ENCODE peak calls at places on chromosomes 5 and 9, in seven cellular contexts. One of them, this sample, is unnamed.

GRCh38 chr9:120692901-120693573 is 21.2 kb downstream of the MEGF9 start:
- DNase-seq in SK-N-SH: no peak
- DNase-seq in SJCRH30: no peak
- DNase-seq in mammary epithelial cell: no peak
- DNase-seq in Caco-2: no peak
- DNase-seq in heart left ventricle: no peak
- DNase-seq in CD8-positive, alpha-beta memory T cell: no peak
- DNase-seq in this sample: no peak

GRCh38 chr9:27632254-27632653 is 59.0 kb upstream of the C9orf72 start:
- DNase-seq in SK-N-SH: no peak
- DNase-seq in SJCRH30: no peak
- DNase-seq in mammary epithelial cell: peak; percentile 91
- DNase-seq in Caco-2: no peak
- DNase-seq in heart left ventricle: no peak
- DNase-seq in CD8-positive, alpha-beta memory T cell: no peak
- DNase-seq in this sample: no peak

GRCh38 chr5:9710069-9710468 is 79.9 kb upstream of the TAS2R1 start:
- DNase-seq in SK-N-SH: no peak
- DNase-seq in SJCRH30: no peak
- DNase-seq in mammary epithelial cell: no peak
- DNase-seq in Caco-2: no peak
- DNase-seq in heart left ventricle: no peak
- DNase-seq in CD8-positive, alpha-beta memory T cell: no peak
- DNase-seq in this sample: no peak

GRCh38 chr5:91998774-91999173 is 615.7 kb upstream of the ARRDC3 start:
- DNase-seq in SK-N-SH: no peak
- DNase-seq in SJCRH30: no peak
- DNase-seq in mammary epithelial cell: no peak
- DNase-seq in Caco-2: no peak
- DNase-seq in heart left ventricle: no peak
- DNase-seq in CD8-positive, alpha-beta memory T cell: no peak
- DNase-seq in this sample: no peak

GRCh38 chr9:78118742-78119473 is 87.3 kb upstream of the GNAQ start:
- DNase-seq in SK-N-SH: no peak
- DNase-seq in SJCRH30: no peak
- DNase-seq in mammary epithelial cell: peak; percentile 98
- DNase-seq in Caco-2: no peak
- DNase-seq in heart left ventricle: no peak
- DNase-seq in CD8-positive, alpha-beta memory T cell: peak; percentile 34
- DNase-seq in this sample: peak; percentile 91

GRCh38 chr5:90982576-90982975 is 400.5 kb downstream of the ARRDC3 start:
- DNase-seq in SK-N-SH: peak; percentile 46
- DNase-seq in SJCRH30: peak; percentile 52
- DNase-seq in mammary epithelial cell: no peak
- DNase-seq in Caco-2: no peak
- DNase-seq in heart left ventricle: no peak
- DNase-seq in CD8-positive, alpha-beta memory T cell: no peak
- DNase-seq in this sample: peak; percentile 1

GRCh38 chr5:136703706-136704105 is 338.4 kb upstream of the TRPC7 start:
- DNase-seq in SK-N-SH: no peak
- DNase-seq in SJCRH30: no peak
- DNase-seq in mammary epithelial cell: no peak
- DNase-seq in Caco-2: no peak
- DNase-seq in heart left ventricle: no peak
- DNase-seq in CD8-positive, alpha-beta memory T cell: no peak
- DNase-seq in this sample: no peak

GRCh38 chr5:115770466-115770865 is 46.0 kb downstream of the CDO1 start:
- DNase-seq in SK-N-SH: no peak
- DNase-seq in SJCRH30: no peak
- DNase-seq in mammary epithelial cell: no peak
- DNase-seq in Caco-2: no peak
- DNase-seq in heart left ventricle: no peak
- DNase-seq in CD8-positive, alpha-beta memory T cell: no peak
- DNase-seq in this sample: no peak

GRCh38 chr9:81611664-81612063 is 77.7 kb downstream of the TLE1 start:
- DNase-seq in SK-N-SH: no peak
- DNase-seq in SJCRH30: no peak
- DNase-seq in mammary epithelial cell: no peak
- DNase-seq in Caco-2: no peak
- DNase-seq in heart left ventricle: no peak
- DNase-seq in CD8-positive, alpha-beta memory T cell: no peak
- DNase-seq in this sample: no peak

GRCh38 chr5:111511174-111512025 is 935 bp downstream of the STARD4 start:
- DNase-seq in SK-N-SH: no peak
- DNase-seq in SJCRH30: no peak
- DNase-seq in mammary epithelial cell: peak; percentile 24
- DNase-seq in Caco-2: no peak
- DNase-seq in heart left ventricle: no peak
- DNase-seq in CD8-positive, alpha-beta memory T cell: no peak
- DNase-seq in this sample: no peak

GRCh38 chr9:91771864-91772263 is 178.2 kb downstream of the ROR2 start:
- DNase-seq in SK-N-SH: no peak
- DNase-seq in SJCRH30: no peak
- DNase-seq in mammary epithelial cell: no peak
- DNase-seq in Caco-2: no peak
- DNase-seq in heart left ventricle: no peak
- DNase-seq in CD8-positive, alpha-beta memory T cell: no peak
- DNase-seq in this sample: no peak

DNA sequence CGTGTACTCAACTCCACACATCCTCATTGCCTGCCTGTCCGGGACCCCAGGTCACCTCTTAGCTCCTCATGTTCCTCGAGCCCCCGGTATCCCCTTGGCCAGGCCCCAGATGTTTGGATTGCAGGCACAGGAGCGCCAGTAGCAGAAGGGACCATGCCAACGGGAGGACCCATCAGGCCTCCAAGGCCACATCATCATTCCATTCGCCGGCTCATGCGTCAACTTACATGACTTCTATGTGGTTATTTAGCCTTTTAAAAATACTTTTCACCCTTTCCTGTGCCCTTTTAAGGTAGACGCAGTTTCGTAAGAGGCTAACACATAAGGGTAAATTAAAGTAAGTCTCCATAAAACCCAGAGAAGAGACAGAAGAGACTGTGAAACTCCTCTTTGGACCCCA is 237.5 kb upstream of the DAPK1 start:
- DNase-seq in SK-N-SH: no peak
- DNase-seq in SJCRH30: no peak
- DNase-seq in mammary epithelial cell: no peak
- DNase-seq in Caco-2: no peak
- DNase-seq in heart left ventricle: no peak
- DNase-seq in CD8-positive, alpha-beta memory T cell: no peak
- DNase-seq in this sample: no peak
- H3K4me3 ChIP-seq in SK-N-SH: no peak overlapping the region
- H3K4me3 ChIP-seq in SJCRH30: peak overlapping the region; percentile 26
- H3K4me3 ChIP-seq in mammary epithelial cell: no peak overlapping the region
- H3K4me3 ChIP-seq in Caco-2: no peak overlapping the region
- H3K4me3 ChIP-seq in heart left ventricle: no peak overlapping the region
- H3K4me3 ChIP-seq in CD8-positive, alpha-beta memory T cell: no peak overlapping the region
- H3K4me3 ChIP-seq in this sample: no peak overlapping the region

DNA sequence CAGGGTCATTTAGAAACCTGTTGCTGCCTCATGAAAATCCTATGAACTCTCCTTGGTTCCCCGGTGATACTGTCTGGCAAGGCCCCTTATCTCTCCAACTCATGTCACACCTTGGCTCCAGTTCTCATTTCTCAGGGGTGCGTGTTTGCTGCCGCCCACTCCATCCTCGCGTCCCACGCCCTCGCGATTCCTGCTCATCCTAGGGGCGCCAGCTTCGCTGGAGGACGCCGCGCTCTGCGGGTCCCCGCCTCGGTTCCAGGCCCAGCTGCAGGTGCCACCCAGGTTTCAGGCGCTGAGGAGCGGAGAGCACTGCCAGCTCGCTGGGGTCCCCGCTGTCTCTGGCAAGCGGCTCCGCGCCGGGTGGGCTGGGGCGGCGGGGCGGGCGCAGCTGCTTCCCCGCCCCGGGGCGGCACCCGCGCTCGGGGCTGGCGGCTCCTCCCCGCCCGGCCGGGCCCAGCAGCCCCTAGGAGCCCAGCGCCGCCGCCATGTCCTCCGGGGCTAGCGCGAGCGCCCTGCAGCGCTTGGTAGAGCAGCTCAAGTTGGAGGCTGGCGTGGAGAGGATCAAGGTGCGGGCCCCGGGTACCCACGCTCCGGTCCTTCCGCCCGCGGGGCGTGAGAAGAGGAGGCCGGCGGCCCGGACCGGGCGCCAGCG is at the start of gene GNG10:
- DNase-seq in SK-N-SH: peak; percentile 97
- DNase-seq in SJCRH30: peak; percentile 72
- DNase-seq in mammary epithelial cell: peak; percentile 51
- DNase-seq in Caco-2: peak; percentile 50
- DNase-seq in heart left ventricle: peak; percentile 87
- DNase-seq in CD8-positive, alpha-beta memory T cell: peak; percentile 74
- DNase-seq in this sample: no peak
- H3K4me3 ChIP-seq in SK-N-SH: peak within 1 kb of the TSS; percentile 89
- H3K4me3 ChIP-seq in SJCRH30: peak within 1 kb of the TSS; percentile 88
- H3K4me3 ChIP-seq in mammary epithelial cell: peak within 1 kb of the TSS; percentile 69
- H3K4me3 ChIP-seq in Caco-2: peak within 1 kb of the TSS; percentile 90
- H3K4me3 ChIP-seq in heart left ventricle: peak within 1 kb of the TSS; percentile 81
- H3K4me3 ChIP-seq in CD8-positive, alpha-beta memory T cell: peak within 1 kb of the TSS; percentile 83
- H3K4me3 ChIP-seq in this sample: peak within 1 kb of the TSS; percentile 73

GRCh38 chr9:97906236-97906831 is 16.0 kb downstream of the TRMO start:
- DNase-seq in SK-N-SH: no peak
- DNase-seq in SJCRH30: no peak
- DNase-seq in mammary epithelial cell: no peak
- DNase-seq in Caco-2: no peak
- DNase-seq in heart left ventricle: no peak
- DNase-seq in CD8-positive, alpha-beta memory T cell: peak; percentile 67
- DNase-seq in this sample: no peak

GRCh38 chr9:97907632-97908031 is 14.7 kb downstream of the TRMO start:
- DNase-seq in SK-N-SH: no peak
- DNase-seq in SJCRH30: no peak
- DNase-seq in mammary epithelial cell: no peak
- DNase-seq in Caco-2: no peak
- DNase-seq in heart left ventricle: no peak
- DNase-seq in CD8-positive, alpha-beta memory T cell: no peak
- DNase-seq in this sample: no peak

GRCh38 chr9:97905228-97905627 is 17.1 kb downstream of the TRMO start:
- DNase-seq in SK-N-SH: no peak
- DNase-seq in SJCRH30: no peak
- DNase-seq in mammary epithelial cell: no peak
- DNase-seq in Caco-2: no peak
- DNase-seq in heart left ventricle: no peak
- DNase-seq in CD8-positive, alpha-beta memory T cell: peak; percentile 87
- DNase-seq in this sample: no peak

GRCh38 chr9:97908736-97909135 is 13.6 kb downstream of the TRMO start:
- DNase-seq in SK-N-SH: no peak
- DNase-seq in SJCRH30: no peak
- DNase-seq in mammary epithelial cell: no peak
- DNase-seq in Caco-2: no peak
- DNase-seq in heart left ventricle: no peak
- DNase-seq in CD8-positive, alpha-beta memory T cell: no peak
- DNase-seq in this sample: no peak

GRCh38 chr9:97907051-97907450 is 15.2 kb downstream of the TRMO start:
- DNase-seq in SK-N-SH: no peak
- DNase-seq in SJCRH30: no peak
- DNase-seq in mammary epithelial cell: no peak
- DNase-seq in Caco-2: no peak
- DNase-seq in heart left ventricle: no peak
- DNase-seq in CD8-positive, alpha-beta memory T cell: peak; percentile 28
- DNase-seq in this sample: no peak
- H3K4me3 ChIP-seq in SK-N-SH: no peak overlapping the region
- H3K4me3 ChIP-seq in SJCRH30: no peak overlapping the region
- H3K4me3 ChIP-seq in mammary epithelial cell: no peak overlapping the region
- H3K4me3 ChIP-seq in Caco-2: no peak overlapping the region
- H3K4me3 ChIP-seq in heart left ventricle: no peak overlapping the region
- H3K4me3 ChIP-seq in CD8-positive, alpha-beta memory T cell: peak overlapping the region; percentile 37
- H3K4me3 ChIP-seq in this sample: no peak overlapping the region

DNA sequence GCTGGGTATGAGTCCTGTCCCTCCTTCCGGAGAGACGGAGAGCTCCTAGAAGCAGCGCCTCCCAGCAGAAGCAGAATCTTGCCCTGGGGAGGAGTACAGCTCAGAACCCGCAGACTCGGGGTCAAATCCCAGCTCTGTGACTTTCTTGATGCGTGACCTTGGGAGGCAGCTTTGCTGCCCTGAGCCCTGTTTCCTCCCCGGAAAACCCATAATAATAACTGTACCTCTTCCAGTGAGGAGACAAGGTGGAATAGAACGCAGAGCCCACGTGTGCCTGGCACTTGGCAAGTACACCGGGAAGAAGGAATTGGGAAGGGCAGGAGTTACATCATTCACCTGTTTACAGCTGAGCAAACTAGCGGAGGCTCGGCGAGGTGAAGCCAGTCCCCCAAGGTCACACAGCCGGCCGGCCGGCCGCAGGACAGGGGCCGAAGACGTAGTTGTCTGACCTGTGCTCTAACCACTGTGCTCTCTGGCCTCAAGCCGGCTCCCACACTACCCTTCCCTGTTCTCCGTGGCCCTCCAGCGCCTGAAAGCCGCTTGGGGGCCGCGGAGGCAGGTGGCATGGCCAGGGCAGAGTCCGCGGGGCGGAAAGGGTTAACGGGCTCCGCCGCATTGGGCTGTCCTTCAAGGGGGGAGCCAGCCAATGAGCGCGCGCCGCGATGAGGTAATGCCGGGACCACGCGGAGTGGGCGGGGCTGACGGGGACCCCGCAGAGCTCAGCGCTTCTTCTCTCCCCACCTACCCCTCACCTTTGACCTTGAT is 125.3 kb downstream of the C9orf50 start:
- DNase-seq in SK-N-SH: peak; percentile 98
- DNase-seq in SJCRH30: peak; percentile 92
- DNase-seq in mammary epithelial cell: peak; percentile 63
- DNase-seq in Caco-2: peak; percentile 96
- DNase-seq in heart left ventricle: peak; percentile 98
- DNase-seq in CD8-positive, alpha-beta memory T cell: peak; percentile 75
- DNase-seq in this sample: peak; percentile 95
- H3K4me3 ChIP-seq in SK-N-SH: peak overlapping the region; percentile 70
- H3K4me3 ChIP-seq in SJCRH30: peak overlapping the region; percentile 56
- H3K4me3 ChIP-seq in mammary epithelial cell: peak overlapping the region; percentile 51
- H3K4me3 ChIP-seq in Caco-2: peak overlapping the region; percentile 50
- H3K4me3 ChIP-seq in heart left ventricle: peak overlapping the region; percentile 55
- H3K4me3 ChIP-seq in CD8-positive, alpha-beta memory T cell: peak overlapping the region; percentile 84
- H3K4me3 ChIP-seq in this sample: peak overlapping the region; percentile 60

DNA sequence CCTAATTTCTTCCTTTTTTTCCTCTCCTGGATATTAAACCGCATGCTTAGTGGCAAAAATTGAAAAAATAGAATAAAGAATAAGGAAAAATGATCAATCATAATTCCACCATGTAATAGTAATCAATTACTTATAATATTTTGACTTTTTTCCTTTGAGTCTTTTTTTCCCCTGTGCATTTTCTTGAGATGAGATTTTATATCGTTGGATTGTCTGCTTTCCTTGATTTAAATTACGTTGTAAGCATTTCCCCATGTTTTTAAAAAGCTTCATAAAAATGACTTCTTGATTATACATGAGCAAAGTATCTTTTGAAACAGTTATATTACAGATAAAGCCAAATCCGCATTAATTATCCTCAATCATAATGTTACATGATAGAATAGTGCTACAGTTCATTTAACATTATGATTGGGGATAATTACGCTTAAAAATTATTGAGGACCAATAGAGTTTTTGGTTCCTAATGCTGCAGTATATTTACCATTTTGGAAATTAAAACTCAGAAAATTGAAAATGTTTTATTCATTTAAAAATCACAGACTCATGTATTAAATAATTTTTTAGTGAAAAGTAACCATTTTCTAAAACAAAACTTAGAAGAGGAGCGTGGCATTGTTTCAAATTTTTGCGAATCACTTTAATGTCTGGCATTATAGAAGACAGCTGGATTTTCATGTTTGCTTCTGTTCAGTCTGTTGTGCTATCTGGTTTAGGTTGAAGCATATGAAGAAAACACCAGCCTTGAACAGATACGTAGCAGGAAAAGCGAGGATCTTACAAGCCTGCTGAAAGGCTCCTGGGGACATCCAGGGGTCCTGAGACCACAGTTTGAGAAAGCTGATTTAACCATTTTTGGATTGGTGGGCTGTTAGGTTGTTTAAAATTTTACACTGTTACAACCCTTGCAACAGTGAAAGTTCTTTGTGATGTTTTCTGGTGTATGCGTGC is 1.4 kb downstream of the ZFYVE16 start:
- DNase-seq in SK-N-SH: peak; percentile 26
- DNase-seq in SJCRH30: peak; percentile 11
- DNase-seq in mammary epithelial cell: peak; percentile 7
- DNase-seq in Caco-2: no peak
- DNase-seq in heart left ventricle: no peak
- DNase-seq in CD8-positive, alpha-beta memory T cell: no peak
- DNase-seq in this sample: no peak
- H3K4me3 ChIP-seq in SK-N-SH: peak overlapping the region; percentile 74
- H3K4me3 ChIP-seq in SJCRH30: peak overlapping the region; percentile 95
- H3K4me3 ChIP-seq in mammary epithelial cell: peak overlapping the region; percentile 78
- H3K4me3 ChIP-seq in Caco-2: peak overlapping the region; percentile 57
- H3K4me3 ChIP-seq in heart left ventricle: peak overlapping the region; percentile 89
- H3K4me3 ChIP-seq in CD8-positive, alpha-beta memory T cell: no peak overlapping the region
- H3K4me3 ChIP-seq in this sample: peak overlapping the region; percentile 83